ENCODE peak calls at places on chromosomes 6 and 20, in eight cellular contexts. One of them, this sample, is unnamed.

GRCh38 chr6:39056681-39057080 is 8.1 kb downstream of the GLP1R start:
- DNase-seq in IMR-90: no peak
- DNase-seq in OCI-LY7: no peak
- DNase-seq in mammary epithelial cell: no peak
- DNase-seq in GM23338: no peak
- DNase-seq in fibroblast of lung: no peak
- DNase-seq in H1: no peak
- DNase-seq in H9: no peak
- DNase-seq in this sample: peak; percentile 65

GRCh38 chr20:62381202-62381797 is 5.6 kb upstream of the RPS21 start:
- DNase-seq in GM23338: no peak
- DNase-seq in mammary epithelial cell: peak; percentile 79
- DNase-seq in IMR-90: peak; percentile 76
- DNase-seq in OCI-LY7: no peak
- DNase-seq in H1: no peak
- DNase-seq in fibroblast of lung: peak; percentile 75
- DNase-seq in H9: no peak
- DNase-seq in this sample: no peak

GRCh38 chr6:100446115-100446921 is 18.4 kb downstream of the SIM1 start:
- DNase-seq in H1: no peak
- DNase-seq in GM23338: peak; percentile 65
- DNase-seq in H9: peak; percentile 46
- DNase-seq in IMR-90: no peak
- DNase-seq in fibroblast of lung: no peak
- DNase-seq in mammary epithelial cell: no peak
- DNase-seq in OCI-LY7: no peak
- DNase-seq in this sample: peak; percentile 23

GRCh38 chr20:38219006-38219950 is 41.3 kb downstream of the KIAA1755 start:
- DNase-seq in IMR-90: no peak
- DNase-seq in mammary epithelial cell: no peak
- DNase-seq in OCI-LY7: no peak
- DNase-seq in H9: no peak
- DNase-seq in fibroblast of lung: no peak
- DNase-seq in H1: no peak
- DNase-seq in GM23338: no peak
- DNase-seq in this sample: peak; percentile 17

GRCh38 chr6:161269310-161269709 is 4.6 kb downstream of the AGPAT4 start:
- DNase-seq in IMR-90: no peak
- DNase-seq in H1: no peak
- DNase-seq in H9: no peak
- DNase-seq in mammary epithelial cell: no peak
- DNase-seq in fibroblast of lung: no peak
- DNase-seq in OCI-LY7: no peak
- DNase-seq in GM23338: no peak
- DNase-seq in this sample: no peak

GRCh38 chr6:16698988-16699868 is 62.0 kb downstream of the ATXN1 start:
- DNase-seq in H9: no peak
- DNase-seq in OCI-LY7: no peak
- DNase-seq in IMR-90: peak; percentile 62
- DNase-seq in mammary epithelial cell: peak; percentile 74
- DNase-seq in fibroblast of lung: peak; percentile 77
- DNase-seq in H1: no peak
- DNase-seq in GM23338: no peak
- DNase-seq in this sample: no peak

GRCh38 chr20:48599748-48600469 is 227.9 kb downstream of the PREX1 start:
- DNase-seq in IMR-90: no peak
- DNase-seq in H9: no peak
- DNase-seq in H1: no peak
- DNase-seq in OCI-LY7: no peak
- DNase-seq in fibroblast of lung: no peak
- DNase-seq in GM23338: no peak
- DNase-seq in mammary epithelial cell: no peak
- DNase-seq in this sample: no peak

GRCh38 chr6:74170118-74170517 is 474.1 kb downstream of the CD109 start:
- DNase-seq in H1: no peak
- DNase-seq in fibroblast of lung: peak; percentile 84
- DNase-seq in IMR-90: peak; percentile 99
- DNase-seq in mammary epithelial cell: peak; percentile 76
- DNase-seq in H9: no peak
- DNase-seq in OCI-LY7: no peak
- DNase-seq in GM23338: no peak
- DNase-seq in this sample: peak; percentile 8

GRCh38 chr6:17987576-17988421 is at the start of gene KIF13A:
- DNase-seq in mammary epithelial cell: peak; percentile 58
- DNase-seq in IMR-90: peak; percentile 59
- DNase-seq in fibroblast of lung: peak; percentile 68
- DNase-seq in OCI-LY7: peak; percentile 67
- DNase-seq in GM23338: peak; percentile 68
- DNase-seq in H9: peak; percentile 43
- DNase-seq in H1: no peak
- DNase-seq in this sample: peak; percentile 98

GRCh38 chr6:156590482-156590881 is 186.7 kb upstream of the ARID1B start:
- DNase-seq in fibroblast of lung: peak; percentile 40
- DNase-seq in IMR-90: no peak
- DNase-seq in H1: no peak
- DNase-seq in H9: no peak
- DNase-seq in GM23338: peak; percentile 18
- DNase-seq in mammary epithelial cell: no peak
- DNase-seq in OCI-LY7: no peak
- DNase-seq in this sample: no peak

GRCh38 chr20:32582659-32583580 is 2.2 kb downstream of the NOL4L start:
- DNase-seq in IMR-90: no peak
- DNase-seq in fibroblast of lung: peak; percentile 27
- DNase-seq in H1: no peak
- DNase-seq in GM23338: peak; percentile 82
- DNase-seq in H9: no peak
- DNase-seq in OCI-LY7: peak; percentile 44
- DNase-seq in mammary epithelial cell: no peak
- DNase-seq in this sample: peak; percentile 89

GRCh38 chr6:52325695-52326471 is 36.1 kb upstream of the PAQR8 start:
- DNase-seq in H1: peak; percentile 38
- DNase-seq in OCI-LY7: no peak
- DNase-seq in GM23338: peak; percentile 92
- DNase-seq in fibroblast of lung: no peak
- DNase-seq in H9: peak; percentile 81
- DNase-seq in IMR-90: no peak
- DNase-seq in mammary epithelial cell: no peak
- DNase-seq in this sample: no peak

GRCh38 chr6:56144538-56145324 is 102.6 kb downstream of the COL21A1 start:
- DNase-seq in mammary epithelial cell: peak; percentile 44
- DNase-seq in GM23338: no peak
- DNase-seq in IMR-90: peak; percentile 64
- DNase-seq in OCI-LY7: no peak
- DNase-seq in H1: no peak
- DNase-seq in H9: no peak
- DNase-seq in fibroblast of lung: peak; percentile 78
- DNase-seq in this sample: peak; percentile 53

GRCh38 chr20:63116412-63117106 is 99.4 kb downstream of the YTHDF1 start:
- DNase-seq in IMR-90: peak; percentile 8
- DNase-seq in H1: peak; percentile 19
- DNase-seq in H9: peak; percentile 67
- DNase-seq in fibroblast of lung: peak; percentile 17
- DNase-seq in GM23338: peak; percentile 80
- DNase-seq in mammary epithelial cell: no peak
- DNase-seq in OCI-LY7: no peak
- DNase-seq in this sample: peak; percentile 93

GRCh38 chr6:161232001-161232400 is 41.9 kb downstream of the AGPAT4 start:
- DNase-seq in fibroblast of lung: no peak
- DNase-seq in H9: no peak
- DNase-seq in IMR-90: no peak
- DNase-seq in GM23338: no peak
- DNase-seq in OCI-LY7: no peak
- DNase-seq in H1: no peak
- DNase-seq in mammary epithelial cell: no peak
- DNase-seq in this sample: no peak

GRCh38 chr20:32437391-32438074 is 79.4 kb downstream of the ASXL1 start:
- DNase-seq in H1: no peak
- DNase-seq in OCI-LY7: peak; percentile 22
- DNase-seq in fibroblast of lung: no peak
- DNase-seq in IMR-90: no peak
- DNase-seq in H9: no peak
- DNase-seq in mammary epithelial cell: no peak
- DNase-seq in GM23338: peak; percentile 72
- DNase-seq in this sample: peak; percentile 42

GRCh38 chr20:1624811-1625690 is 5.2 kb upstream of the SIRPB1 start:
- DNase-seq in mammary epithelial cell: no peak
- DNase-seq in fibroblast of lung: no peak
- DNase-seq in OCI-LY7: no peak
- DNase-seq in H1: no peak
- DNase-seq in GM23338: no peak
- DNase-seq in H9: no peak
- DNase-seq in IMR-90: peak; percentile 0
- DNase-seq in this sample: peak; percentile 29

GRCh38 chr6:85641916-85642773 is 541 bp downstream of the SYNCRIP start:
- DNase-seq in mammary epithelial cell: peak; percentile 50
- DNase-seq in GM23338: peak; percentile 68
- DNase-seq in IMR-90: peak; percentile 45
- DNase-seq in fibroblast of lung: peak; percentile 55
- DNase-seq in H9: peak; percentile 45
- DNase-seq in H1: no peak
- DNase-seq in OCI-LY7: peak; percentile 66
- DNase-seq in this sample: peak; percentile 71

GRCh38 chr6:16803294-16804006 is 42.2 kb upstream of the ATXN1 start:
- DNase-seq in fibroblast of lung: peak; percentile 93
- DNase-seq in mammary epithelial cell: no peak
- DNase-seq in H9: peak; percentile 94
- DNase-seq in OCI-LY7: no peak
- DNase-seq in H1: peak; percentile 74
- DNase-seq in IMR-90: peak; percentile 82
- DNase-seq in GM23338: peak; percentile 92
- DNase-seq in this sample: no peak

GRCh38 chr6:110662468-110663211 is 152.6 kb downstream of the CDK19 start:
- DNase-seq in mammary epithelial cell: no peak
- DNase-seq in H1: no peak
- DNase-seq in IMR-90: peak; percentile 44
- DNase-seq in GM23338: no peak
- DNase-seq in OCI-LY7: no peak
- DNase-seq in fibroblast of lung: no peak
- DNase-seq in H9: no peak
- DNase-seq in this sample: peak; percentile 71

GRCh38 chr6:161486326-161486725 is 212.5 kb upstream of the AGPAT4 start:
- DNase-seq in fibroblast of lung: peak; percentile 84
- DNase-seq in OCI-LY7: no peak
- DNase-seq in H1: no peak
- DNase-seq in H9: no peak
- DNase-seq in GM23338: no peak
- DNase-seq in mammary epithelial cell: peak; percentile 88
- DNase-seq in IMR-90: peak; percentile 30
- DNase-seq in this sample: peak; percentile 68

GRCh38 chr20:21609221-21609620 is 95.4 kb upstream of the NKX2-2 start:
- DNase-seq in IMR-90: no peak
- DNase-seq in H1: no peak
- DNase-seq in H9: no peak
- DNase-seq in OCI-LY7: no peak
- DNase-seq in fibroblast of lung: no peak
- DNase-seq in GM23338: no peak
- DNase-seq in mammary epithelial cell: peak; percentile 50
- DNase-seq in this sample: no peak

GRCh38 chr6:15796130-15796766 is 133.4 kb upstream of the DTNBP1 start:
- DNase-seq in fibroblast of lung: no peak
- DNase-seq in H1: no peak
- DNase-seq in OCI-LY7: no peak
- DNase-seq in mammary epithelial cell: no peak
- DNase-seq in GM23338: no peak
- DNase-seq in IMR-90: no peak
- DNase-seq in H9: no peak
- DNase-seq in this sample: no peak

GRCh38 chr20:13231031-13231752 is 10.1 kb downstream of the ISM1 start:
- DNase-seq in IMR-90: peak; percentile 28
- DNase-seq in H1: no peak
- DNase-seq in mammary epithelial cell: peak; percentile 89
- DNase-seq in H9: no peak
- DNase-seq in OCI-LY7: no peak
- DNase-seq in fibroblast of lung: peak; percentile 1
- DNase-seq in GM23338: peak; percentile 60
- DNase-seq in this sample: peak; percentile 93
- H3K4me2 ChIP-seq in IMR-90: no peak overlapping the region
- H3K4me2 ChIP-seq in H1: no peak overlapping the region
- H3K4me2 ChIP-seq in mammary epithelial cell: peak overlapping the region; percentile 10
- H3K4me2 ChIP-seq in H9: no peak overlapping the region
- H3K4me2 ChIP-seq in OCI-LY7: no peak overlapping the region
- H3K4me2 ChIP-seq in fibroblast of lung: no peak overlapping the region
- H3K4me2 ChIP-seq in GM23338: no peak overlapping the region
- H3K4me2 ChIP-seq in this sample: peak overlapping the region; percentile 40

GRCh38 chr6:154732824-154733609 is at the start of gene SCAF8:
- DNase-seq in GM23338: peak; percentile 84
- DNase-seq in IMR-90: peak; percentile 69
- DNase-seq in OCI-LY7: peak; percentile 90
- DNase-seq in H1: peak; percentile 34
- DNase-seq in fibroblast of lung: peak; percentile 68
- DNase-seq in mammary epithelial cell: peak; percentile 82
- DNase-seq in H9: peak; percentile 81
- DNase-seq in this sample: peak; percentile 95
- H3K27ac ChIP-seq in GM23338: peak within 1 kb of the TSS; percentile 100
- H3K27ac ChIP-seq in IMR-90: peak within 1 kb of the TSS; percentile 100
- H3K27ac ChIP-seq in OCI-LY7: peak within 1 kb of the TSS; percentile 77
- H3K27ac ChIP-seq in H1: peak within 1 kb of the TSS; percentile 99
- H3K27ac ChIP-seq in fibroblast of lung: peak within 1 kb of the TSS; percentile 98
- H3K27ac ChIP-seq in mammary epithelial cell: peak within 1 kb of the TSS; percentile 91
- H3K27ac ChIP-seq in H9: peak within 1 kb of the TSS; percentile 85
- H3K27ac ChIP-seq in this sample: peak within 1 kb of the TSS; percentile 87

DNA sequence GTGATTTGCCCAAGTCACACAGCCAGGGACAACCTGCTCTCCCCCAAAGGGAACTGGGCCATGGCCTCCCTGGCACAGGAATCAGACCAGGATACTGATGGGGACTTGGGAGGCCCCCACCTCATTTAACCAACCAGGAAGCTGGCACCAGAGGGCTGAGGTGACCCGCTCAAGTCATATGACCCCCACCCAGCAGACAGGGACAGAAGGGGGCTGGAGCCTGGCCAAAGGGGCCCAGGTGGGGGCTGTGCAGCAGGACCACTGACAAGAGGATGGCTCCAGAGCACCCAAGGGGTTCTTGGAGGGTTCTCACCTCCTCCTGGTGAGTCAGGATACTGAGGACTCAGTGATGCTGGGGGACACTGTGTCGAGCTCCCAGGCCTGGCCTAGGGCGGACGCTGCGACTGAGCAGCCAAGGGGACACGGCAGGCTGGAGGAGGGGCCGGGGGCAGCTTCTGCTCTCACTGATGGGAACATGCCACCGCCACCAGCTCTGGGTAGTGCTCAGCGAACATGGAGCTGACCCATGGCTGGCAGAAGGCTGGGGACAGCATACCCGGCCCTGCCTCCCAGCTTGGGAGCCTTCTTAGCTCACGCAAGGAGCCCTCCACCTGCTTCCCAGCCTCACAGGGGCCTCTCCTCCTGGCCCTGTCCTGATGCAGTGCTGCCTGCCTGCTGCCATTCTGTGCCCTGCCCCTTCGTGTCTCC is 1.2 kb downstream of the CST7 start:
- DNase-seq in OCI-LY7: no peak
- DNase-seq in H9: peak; percentile 22
- DNase-seq in H1: no peak
- DNase-seq in fibroblast of lung: no peak
- DNase-seq in mammary epithelial cell: no peak
- DNase-seq in IMR-90: no peak
- DNase-seq in GM23338: no peak
- DNase-seq in this sample: no peak
- H3K4me2 ChIP-seq in OCI-LY7: no peak overlapping the region
- H3K4me2 ChIP-seq in H9: no peak overlapping the region
- H3K4me2 ChIP-seq in H1: no peak overlapping the region
- H3K4me2 ChIP-seq in fibroblast of lung: no peak overlapping the region
- H3K4me2 ChIP-seq in mammary epithelial cell: no peak overlapping the region
- H3K4me2 ChIP-seq in IMR-90: no peak overlapping the region
- H3K4me2 ChIP-seq in GM23338: no peak overlapping the region
- H3K4me2 ChIP-seq in this sample: no peak overlapping the region

GRCh38 chr20:41509316-41509715 is 108.9 kb downstream of the CHD6 start:
- DNase-seq in fibroblast of lung: no peak
- DNase-seq in IMR-90: no peak
- DNase-seq in H9: no peak
- DNase-seq in mammary epithelial cell: no peak
- DNase-seq in H1: no peak
- DNase-seq in OCI-LY7: no peak
- DNase-seq in GM23338: no peak
- DNase-seq in this sample: no peak
- H3K27ac ChIP-seq in fibroblast of lung: peak overlapping the region; percentile 43
- H3K27ac ChIP-seq in IMR-90: peak overlapping the region; percentile 48
- H3K27ac ChIP-seq in H9: no peak overlapping the region
- H3K27ac ChIP-seq in mammary epithelial cell: no peak overlapping the region
- H3K27ac ChIP-seq in H1: no peak overlapping the region
- H3K27ac ChIP-seq in OCI-LY7: no peak overlapping the region
- H3K27ac ChIP-seq in GM23338: peak overlapping the region; percentile 14
- H3K27ac ChIP-seq in this sample: no peak overlapping the region